ENCODE peak calls at places on chromosomes 2 and 18, in seven cellular contexts. C is spleen; O is PC-9; Y is cardiac muscle cell; G is skeletal muscle cell; M is effector memory CD4-positive, alpha-beta T cell; F is adipocyte. B is an unnamed sample.
A peak's percentile ranks its signal among the peaks of the same experiment; 100 is the strongest.

GRCh38 chr2:128306081-128306930 is 12.4 kb downstream of the HS6ST1 start:
- DNase-seq in C (no peak), O (no peak), Y (peak; percentile 27), G (peak; percentile 97), M (no peak), F (peak; percentile 69), B (peak; percentile 56)

GRCh38 chr18:22711381-22711717 is 221.8 kb upstream of the RBBP8 start:
- DNase-seq in C (no peak), O (peak; percentile 62), Y (no peak), G (no peak), M (no peak), F (no peak), B (no peak)

GRCh38 chr2:193251909-193252308 is 1057.2 kb upstream of the TMEFF2 start:
- DNase-seq in C (no peak), O (no peak), Y (no peak), G (no peak), M (no peak), F (peak; percentile 61), B (no peak)

GRCh38 chr18:67726882-67727281 is 210.4 kb upstream of the DSEL start:
- DNase-seq in C (no peak), O (no peak), Y (no peak), G (no peak), M (no peak), F (no peak), B (no peak)

GRCh38 chr18:11821643-11822237 is 29.5 kb upstream of the CHMP1B start:
- DNase-seq in C (no peak), O (no peak), Y (no peak), G (no peak), M (no peak), F (no peak), B (no peak)

GRCh38 chr2:84865181-84865783 is 15.6 kb downstream of the TRABD2A start:
- DNase-seq in C (no peak), O (peak; percentile 36), Y (no peak), G (no peak), M (no peak), F (peak; percentile 78), B (no peak)

GRCh38 chr2:240407090-240407489 is 28.4 kb upstream of the GPC1 start:
- DNase-seq in C (no peak), O (no peak), Y (no peak), G (no peak), M (no peak), F (no peak), B (no peak)

GRCh38 chr2:125745514-125745913 is 910.4 kb upstream of the GYPC start:
- DNase-seq in C (no peak), O (peak; percentile 47), Y (peak; percentile 89), G (no peak), M (no peak), F (peak; percentile 1), B (no peak)

GRCh38 chr2:171553858-171554257 is 31.6 kb downstream of the CYBRD1 start:
- DNase-seq in C (no peak), O (peak; percentile 75), Y (no peak), G (no peak), M (peak; percentile 15), F (no peak), B (no peak)

GRCh38 chr18:62897153-62897552 is 181.8 kb downstream of the PHLPP1 start:
- DNase-seq in C (no peak), O (no peak), Y (no peak), G (no peak), M (no peak), F (peak; percentile 54), B (no peak)

GRCh38 chr2:160402997-160403979 is 90.3 kb downstream of the RBMS1 start:
- DNase-seq in C (no peak), O (peak; percentile 81), Y (no peak), G (no peak), M (no peak), F (no peak), B (no peak)

GRCh38 chr2:177314722-177315264 is 50.3 kb upstream of the NFE2L2 start:
- DNase-seq in C (no peak), O (no peak), Y (no peak), G (no peak), M (no peak), F (no peak), B (no peak)

GRCh38 chr2:36362291-36362690 is 6.7 kb downstream of the CRIM1 start:
- DNase-seq in C (no peak), O (peak; percentile 77), Y (no peak), G (no peak), M (no peak), F (peak; percentile 88), B (no peak)

GRCh38 chr2:48560546-48561209 is 30.7 kb downstream of the STON1 start:
- DNase-seq in C (no peak), O (no peak), Y (no peak), G (no peak), M (no peak), F (no peak), B (no peak)

GRCh38 chr2:190149942-190150341 is 87.4 kb upstream of the MSTN start:
- DNase-seq in C (no peak), O (no peak), Y (no peak), G (no peak), M (no peak), F (no peak), B (no peak)

GRCh38 chr18:29712785-29713184 is 1329.8 kb downstream of the DSC3 start:
- DNase-seq in C (no peak), O (no peak), Y (no peak), G (peak; percentile 30), M (no peak), F (no peak), B (no peak)

GRCh38 chr2:233487748-233488345 is 78.7 kb downstream of the USP40 start:
- DNase-seq in C (no peak), O (no peak), Y (no peak), G (no peak), M (no peak), F (peak; percentile 35), B (no peak)

GRCh38 chr2:206526416-206526815 is 83.1 kb downstream of the ADAM23 start:
- DNase-seq in C (no peak), O (no peak), Y (no peak), G (no peak), M (no peak), F (no peak), B (no peak)

GRCh38 chr2:233449921-233450853 is 95.9 kb downstream of the DGKD start:
- DNase-seq in C (peak; percentile 60), O (no peak), Y (no peak), G (no peak), M (no peak), F (no peak), B (no peak)

GRCh38 chr2:147040585-147041494 is 804.0 kb upstream of the ACVR2A start:
- DNase-seq in C (no peak), O (no peak), Y (no peak), G (no peak), M (no peak), F (no peak), B (no peak)

GRCh38 chr2:147049888-147050446 is 794.9 kb upstream of the ACVR2A start:
- DNase-seq in C (no peak), O (no peak), Y (no peak), G (no peak), M (no peak), F (no peak), B (no peak)

GRCh38 chr2:147046473-147046872 is 798.4 kb upstream of the ACVR2A start:
- DNase-seq in C (no peak), O (no peak), Y (no peak), G (no peak), M (no peak), F (no peak), B (no peak)

DNA sequence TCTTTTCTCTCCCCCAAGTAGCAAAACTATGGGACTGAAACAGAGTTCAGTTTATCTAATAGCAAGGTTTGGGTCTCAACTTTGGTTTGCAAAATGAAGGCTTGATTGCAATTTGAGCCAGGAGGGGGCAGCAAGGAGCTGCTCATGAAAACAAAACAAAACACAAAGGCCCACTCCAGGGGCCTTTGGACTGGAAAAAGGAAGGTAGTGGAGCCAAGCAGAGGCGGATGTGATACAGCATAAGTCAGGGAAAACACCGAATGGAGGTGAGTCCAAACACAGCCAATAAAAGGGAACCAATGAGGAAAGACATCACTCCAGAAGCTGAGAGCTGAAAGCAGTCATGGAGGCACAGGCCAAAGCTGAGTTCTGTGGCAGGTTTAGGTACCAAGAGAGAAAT is 799.7 kb upstream of the ACVR2A start:
- DNase-seq in C (no peak), O (no peak), Y (peak; percentile 44), G (no peak), M (peak; percentile 5), F (peak; percentile 16), B (no peak)
- H3K4me3 ChIP-seq in C (no peak overlapping the region), O (no peak overlapping the region), Y (no peak overlapping the region), G (no peak overlapping the region), M (no peak overlapping the region), F (no peak overlapping the region), B (no peak overlapping the region)

DNA sequence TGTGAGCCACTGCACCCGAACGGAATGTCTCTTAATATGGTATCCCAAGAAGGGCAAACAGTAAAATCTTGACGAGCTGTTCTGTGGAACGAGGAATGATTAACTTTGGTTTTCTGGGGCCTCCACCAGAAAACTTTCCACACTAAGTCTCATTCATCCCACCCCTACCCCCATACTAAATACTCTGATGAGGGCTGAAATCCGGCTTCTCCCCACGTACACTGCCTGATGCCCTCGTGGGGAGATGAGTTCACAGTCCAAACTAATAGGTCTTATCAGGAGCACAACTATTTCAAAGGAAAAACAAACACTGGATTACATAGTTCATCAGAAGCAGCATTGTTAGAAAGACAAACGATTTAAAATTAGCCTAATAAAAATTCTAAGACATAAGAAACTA is 49.2 kb upstream of the TCF4 start:
- DNase-seq in C (no peak), O (no peak), Y (no peak), G (no peak), M (no peak), F (no peak), B (no peak)
- H3K4me3 ChIP-seq in C (no peak overlapping the region), O (no peak overlapping the region), Y (no peak overlapping the region), G (no peak overlapping the region), M (no peak overlapping the region), F (no peak overlapping the region), B (no peak overlapping the region)

DNA sequence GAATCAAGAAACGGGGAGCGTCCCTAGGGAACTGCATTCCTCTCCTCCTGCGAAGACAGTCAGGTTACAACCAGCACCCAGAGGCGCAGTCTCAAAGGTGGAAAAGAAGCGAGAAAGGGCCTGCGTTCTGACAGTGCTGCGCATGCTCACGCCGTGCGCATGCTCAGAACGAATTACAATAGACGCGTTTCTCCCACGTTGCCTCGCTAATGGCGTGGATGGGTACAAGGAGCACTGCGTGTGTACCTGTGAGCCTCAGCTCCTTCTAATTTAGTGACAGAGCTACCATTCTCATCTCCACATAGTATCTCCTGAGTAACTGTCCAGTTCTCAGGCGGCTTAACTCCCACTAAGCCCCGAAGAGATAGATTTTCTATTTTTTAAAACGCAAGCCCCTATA is 448.8 kb downstream of the TXNL1 start:
- DNase-seq in C (no peak), O (no peak), Y (no peak), G (no peak), M (no peak), F (no peak), B (no peak)
- H3K4me3 ChIP-seq in C (no peak overlapping the region), O (no peak overlapping the region), Y (no peak overlapping the region), G (no peak overlapping the region), M (no peak overlapping the region), F (no peak overlapping the region), B (no peak overlapping the region)

DNA sequence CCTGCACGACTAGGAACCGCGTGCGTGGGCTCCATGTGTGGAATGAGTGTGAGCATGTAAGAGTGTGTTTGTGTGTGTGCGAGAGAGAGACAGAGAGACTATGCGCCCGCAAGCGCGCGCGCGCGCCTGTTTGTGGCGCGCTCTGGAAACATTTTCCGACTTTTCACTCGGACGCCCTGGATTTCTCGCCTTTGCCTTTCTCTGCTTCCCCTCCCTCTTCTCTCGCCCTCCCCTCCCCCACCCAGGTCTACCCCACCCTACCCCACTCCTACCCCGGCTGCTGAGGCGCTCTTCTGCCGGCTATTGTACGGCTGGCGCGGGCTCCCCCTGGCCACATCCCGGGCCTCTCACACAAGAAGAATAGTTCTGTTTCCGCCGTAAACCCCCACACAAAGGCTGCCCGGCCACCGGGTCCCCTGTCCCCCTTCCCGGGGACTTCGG is 7.0 kb upstream of the SIX3 start:
- DNase-seq in C (no peak), O (no peak), Y (no peak), G (no peak), M (no peak), F (no peak), B (no peak)
- H3K4me3 ChIP-seq in C (peak overlapping the region; percentile 6), O (no peak overlapping the region), Y (no peak overlapping the region), G (no peak overlapping the region), M (no peak overlapping the region), F (no peak overlapping the region), B (no peak overlapping the region)

B was measured in HFF-Myc.